ENCODE peak calls at places on chromosomes 6 and 20, in five cellular contexts. X, K, R, Z and U are unnamed samples.

GRCh38 chr6:68238097-68238597 is 396.9 kb upstream of the ADGRB3 start:
- DNase-seq in X (no peak), K (peak; percentile 4), R (peak; percentile 71), Z (no peak), U (no peak)

GRCh38 chr20:62427172-62428007 is at the start of gene RBBP8NL:
- DNase-seq in X (no peak), K (no peak), R (no peak), Z (peak; percentile 98), U (peak; percentile 99)

GRCh38 chr6:43500921-43501320 is 9.2 kb downstream of the LRRC73 start:
- DNase-seq in X (no peak), K (no peak), R (no peak), Z (no peak), U (no peak)

GRCh38 chr6:25640446-25640845 is 11.6 kb upstream of the SCGN start:
- DNase-seq in X (no peak), K (no peak), R (no peak), Z (no peak), U (no peak)

GRCh38 chr6:42898891-42899361 is 16.9 kb upstream of the PTCRA start:
- DNase-seq in X (peak; percentile 67), K (no peak), R (peak; percentile 77), Z (peak; percentile 57), U (peak; percentile 86)

GRCh38 chr6:35487653-35488516 is 9.0 kb downstream of the TEAD3 start:
- DNase-seq in X (peak; percentile 50), K (no peak), R (no peak), Z (peak; percentile 62), U (peak; percentile 59)

GRCh38 chr6:66568271-66568670 is 861.2 kb upstream of the EYS start:
- DNase-seq in X (no peak), K (no peak), R (no peak), Z (no peak), U (no peak)

GRCh38 chr20:19992996-19993908 is 23.9 kb upstream of the NAA20 start:
- DNase-seq in X (no peak), K (no peak), R (peak; percentile 91), Z (peak; percentile 94), U (peak; percentile 37)

GRCh38 chr20:17640146-17640874 is 41.7 kb downstream of the RRBP1 start:
- DNase-seq in X (no peak), K (no peak), R (no peak), Z (no peak), U (no peak)

GRCh38 chr6:35718911-35719381 is 17.9 kb upstream of the ARMC12 start:
- DNase-seq in X (no peak), K (peak; percentile 55), R (no peak), Z (no peak), U (no peak)

GRCh38 chr6:103183831-103184411 is 1675.8 kb downstream of the HACE1 start:
- DNase-seq in X (no peak), K (no peak), R (no peak), Z (no peak), U (peak; percentile 5)

GRCh38 chr6:79538481-79538971 is 1.3 kb upstream of the LCA5 start:
- DNase-seq in X (no peak), K (no peak), R (peak; percentile 20), Z (peak; percentile 46), U (no peak)

GRCh38 chr6:170098428-170099170 is 192.3 kb downstream of the DLL1 start:
- DNase-seq in X (peak; percentile 12), K (no peak), R (no peak), Z (no peak), U (no peak)

GRCh38 chr6:24981385-24981758 is 45.6 kb upstream of the RIPOR2 start:
- DNase-seq in X (no peak), K (no peak), R (peak; percentile 33), Z (peak; percentile 64), U (peak; percentile 42)

GRCh38 chr6:31903957-31904356 is 2.1 kb upstream of the ZBTB12 start:
- DNase-seq in X (no peak), K (no peak), R (no peak), Z (no peak), U (no peak)

GRCh38 chr20:61758556-61759200 is 307.0 kb downstream of the TAF4 start:
- DNase-seq in X (no peak), K (no peak), R (no peak), Z (no peak), U (no peak)

GRCh38 chr20:1182136-1182535 is 2.6 kb downstream of the TMEM74B start:
- DNase-seq in X (peak; percentile 28), K (no peak), R (no peak), Z (no peak), U (no peak)

GRCh38 chr20:11719153-11719552 is 198.5 kb upstream of the BTBD3 start:
- DNase-seq in X (no peak), K (no peak), R (no peak), Z (no peak), U (no peak)

GRCh38 chr6:167560673-167561569 is 236.0 kb downstream of the TTLL2 start:
- DNase-seq in X (no peak), K (no peak), R (no peak), Z (no peak), U (no peak)

GRCh38 chr6:25659633-25660368 is 7.8 kb downstream of the SCGN start:
- DNase-seq in X (no peak), K (no peak), R (no peak), Z (no peak), U (no peak)

GRCh38 chr6:132919476-132919875 is 105.1 kb downstream of the RPS12 start:
- DNase-seq in X (peak; percentile 82), K (no peak), R (no peak), Z (peak; percentile 82), U (peak; percentile 47)

GRCh38 chr6:165990216-165990615 is 177.4 kb downstream of the TBXT start:
- DNase-seq in X (no peak), K (no peak), R (no peak), Z (no peak), U (no peak)

GRCh38 chr6:168165891-168166290 is 86.9 kb upstream of the FRMD1 start:
- DNase-seq in X (no peak), K (no peak), R (no peak), Z (no peak), U (no peak)

GRCh38 chr6:141316236-141316635 is 816.5 kb upstream of the GJE1 start:
- DNase-seq in X (no peak), K (no peak), R (no peak), Z (no peak), U (no peak)

GRCh38 chr20:7775072-7775471 is 165.2 kb downstream of the HAO1 start:
- DNase-seq in X (no peak), K (no peak), R (no peak), Z (no peak), U (no peak)

GRCh38 chr6:139983555-139984276 is 609.3 kb upstream of the CITED2 start:
- DNase-seq in X (no peak), K (no peak), R (no peak), Z (peak; percentile 59), U (no peak)

GRCh38 chr6:39521826-39522377 is 199.4 kb upstream of the KCNK16 start:
- DNase-seq in X (no peak), K (no peak), R (no peak), Z (no peak), U (no peak)

GRCh38 chr6:42783177-42783875 is 1.5 kb downstream of the BICRAL start:
- DNase-seq in X (peak; percentile 60), K (peak; percentile 84), R (peak; percentile 84), Z (no peak), U (peak; percentile 86)

GRCh38 chr6:109455161-109455501 is 441 bp downstream of the MICAL1 start:
- DNase-seq in X (no peak), K (no peak), R (no peak), Z (no peak), U (peak; percentile 27)

GRCh38 chr6:75070244-75070643 is 135.6 kb downstream of the COL12A1 start:
- DNase-seq in X (no peak), K (no peak), R (no peak), Z (no peak), U (no peak)

DNA sequence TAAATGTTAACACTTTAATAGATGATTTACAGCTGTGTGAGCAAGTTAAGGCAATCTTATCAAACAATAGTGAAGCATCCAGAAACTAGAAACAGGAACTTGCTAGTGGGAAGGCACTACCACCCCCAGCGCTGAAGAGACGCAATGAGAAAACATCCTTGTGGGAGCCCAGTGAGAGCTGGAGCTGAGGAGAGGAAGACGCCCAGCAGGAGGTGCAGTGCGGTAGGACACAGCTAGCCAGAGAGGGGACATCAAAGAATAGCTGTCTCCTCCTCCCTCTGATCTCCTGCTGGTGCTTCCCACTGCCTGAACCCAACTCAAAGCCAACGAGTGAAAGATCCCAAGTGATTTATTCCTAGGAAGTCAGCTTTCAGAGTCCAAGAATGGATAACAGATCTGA is 140.3 kb downstream of the COL12A1 start:
- DNase-seq in X (no peak), K (no peak), R (peak; percentile 95), Z (no peak), U (no peak)
- TF ChIP-seq CTCF in X (no peak), K (no peak), R (peak; percentile 44), Z (no peak), U (no peak)

DNA sequence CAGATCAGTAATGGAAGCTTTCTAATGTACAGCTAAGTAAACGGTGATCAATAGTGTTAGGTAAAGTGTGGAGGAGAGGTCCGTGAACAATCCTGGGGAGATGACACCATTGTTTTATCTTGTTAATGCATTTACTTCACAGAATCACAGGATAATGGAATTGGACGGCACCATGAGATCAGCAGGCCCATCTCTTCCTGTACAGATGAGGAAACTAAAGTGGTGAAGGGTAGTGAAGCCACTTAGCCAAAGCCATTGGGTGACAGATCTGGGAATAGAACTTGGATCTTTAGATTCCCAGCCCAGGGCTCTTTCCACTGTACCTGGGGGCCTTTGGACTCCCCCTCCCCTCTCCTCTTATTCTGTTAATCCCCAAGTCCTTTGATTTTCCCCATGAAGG is 26.2 kb upstream of the IER3 start:
- DNase-seq in X (no peak), K (no peak), R (no peak), Z (no peak), U (no peak)
- TF ChIP-seq CTCF in X (no peak), K (no peak), R (no peak), Z (no peak), U (no peak)

DNA sequence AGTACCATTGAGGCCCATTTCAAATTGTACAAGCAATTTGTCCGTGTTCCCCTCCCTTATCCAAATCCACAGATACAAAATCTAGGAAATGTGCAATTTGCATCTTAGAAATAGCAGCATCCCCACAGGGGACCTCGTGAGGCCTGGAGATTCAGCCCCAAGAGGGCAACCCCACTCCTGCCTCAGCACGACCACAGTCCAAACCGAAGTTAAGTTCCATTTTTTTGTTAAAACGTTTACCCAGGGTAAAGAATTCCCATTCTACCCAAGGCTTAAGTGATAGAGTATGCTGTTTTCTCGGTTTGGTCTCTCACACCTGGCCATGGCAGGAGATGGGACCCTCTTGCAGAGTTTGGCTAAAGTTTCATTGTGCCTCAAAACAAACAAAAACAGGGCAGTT is 41.2 kb downstream of the PLCG1 start:
- DNase-seq in X (no peak), K (no peak), R (no peak), Z (no peak), U (no peak)
- TF ChIP-seq CTCF in X (no peak), K (no peak), R (no peak), Z (no peak), U (no peak)

GRCh38 chr20:45893831-45894230 is 2.7 kb downstream of the CTSA start:
- DNase-seq in X (no peak), K (no peak), R (peak; percentile 36), Z (no peak), U (no peak)

GRCh38 chr20:45892049-45892816 is 1.1 kb downstream of the CTSA start:
- DNase-seq in X (peak; percentile 28), K (no peak), R (peak; percentile 34), Z (peak; percentile 59), U (peak; percentile 43)

GRCh38 chr20:45890997-45891983 is at the start of the genes CTSA and NEURL2:
- DNase-seq in X (peak; percentile 94), K (peak; percentile 87), R (peak; percentile 88), Z (peak; percentile 81), U (peak; percentile 94)

GRCh38 chr20:45894797-45895196 is 3.7 kb downstream of the CTSA start:
- DNase-seq in X (no peak), K (no peak), R (no peak), Z (no peak), U (no peak)

GRCh38 chr20:45892828-45893500 is 1.8 kb downstream of the CTSA start:
- DNase-seq in X (no peak), K (no peak), R (no peak), Z (no peak), U (no peak)
- TF ChIP-seq CTCF in X (no peak), K (no peak), R (no peak), Z (no peak), U (no peak)